ENCODE peak calls at places on chromosomes 11 and 22, in eight cellular contexts. U, M, T, A, S, J, K and N are unnamed samples. For H3K4me1, the result is how much of the 10 kb centered on the place peaks cover.

GRCh38 chr11:47917643-47918369 is 62.6 kb upstream of the PTPRJ start:
- DNase-seq in M (peak), J (peak), K (peak), A (peak), U (peak), S (peak), T (peak), N (peak)

GRCh38 chr11:9606799-9607510 is 33.5 kb downstream of the WEE1 start:
- DNase-seq in J (no peak), T (no peak), M (no peak), S (peak), U (no peak), K (no peak), A (peak), N (peak)

GRCh38 chr22:45914309-45914708 is 62.7 kb downstream of the WNT7B start:
- DNase-seq in S (no peak), J (no peak), K (no peak), U (no peak), M (no peak), A (peak), T (no peak), N (no peak)

GRCh38 chr11:73284106-73284505 is 12.0 kb downstream of the P2RY6 start:
- DNase-seq in J (no peak), A (no peak), S (no peak), M (no peak), T (no peak), U (no peak), K (no peak), N (no peak)

GRCh38 chr22:49207008-49207775 is 620.5 kb downstream of the BRD1 start:
- DNase-seq in M (no peak), A (no peak), K (no peak), U (no peak), J (peak), T (peak), S (peak), N (peak)

GRCh38 chr22:46514592-46515207 is 22.7 kb downstream of the CELSR1 start:
- DNase-seq in T (no peak), A (peak), K (no peak), U (no peak), J (peak), M (peak), S (no peak), N (no peak)

GRCh38 chr22:39176067-39176621 is 23.7 kb upstream of the CBX7 start:
- DNase-seq in A (peak), S (peak), T (peak), U (no peak), K (no peak), M (peak), J (peak), N (peak)

GRCh38 chr22:41517172-41518047 is 26.9 kb downstream of the POLR3H start:
- DNase-seq in S (peak), J (no peak), A (peak), M (peak), K (no peak), T (peak), U (peak), N (peak)

GRCh38 chr11:2804189-2804588 is 81.4 kb downstream of the CDKN1C start:
- DNase-seq in S (peak), J (no peak), M (no peak), K (no peak), U (no peak), A (no peak), T (peak), N (no peak)

GRCh38 chr11:94805994-94806393 is 37.8 kb downstream of the AMOTL1 start:
- DNase-seq in U (no peak), A (no peak), K (no peak), M (no peak), S (no peak), J (peak), T (no peak), N (no peak)

GRCh38 chr22:38572065-38572464 is 2.1 kb upstream of the DMC1 start:
- DNase-seq in J (no peak), U (peak), A (peak), T (peak), M (peak), K (no peak), S (peak), N (no peak)

GRCh38 chr22:41596776-41597634 is 7.4 kb upstream of the PMM1 start:
- DNase-seq in A (peak), M (peak), S (peak), J (peak), K (no peak), U (peak), T (peak), N (no peak)

GRCh38 chr22:42895087-42895486 is 38.0 kb upstream of the ARFGAP3 start:
- DNase-seq in S (no peak), J (no peak), K (no peak), T (no peak), A (no peak), M (no peak), U (no peak), N (no peak)

DNA sequence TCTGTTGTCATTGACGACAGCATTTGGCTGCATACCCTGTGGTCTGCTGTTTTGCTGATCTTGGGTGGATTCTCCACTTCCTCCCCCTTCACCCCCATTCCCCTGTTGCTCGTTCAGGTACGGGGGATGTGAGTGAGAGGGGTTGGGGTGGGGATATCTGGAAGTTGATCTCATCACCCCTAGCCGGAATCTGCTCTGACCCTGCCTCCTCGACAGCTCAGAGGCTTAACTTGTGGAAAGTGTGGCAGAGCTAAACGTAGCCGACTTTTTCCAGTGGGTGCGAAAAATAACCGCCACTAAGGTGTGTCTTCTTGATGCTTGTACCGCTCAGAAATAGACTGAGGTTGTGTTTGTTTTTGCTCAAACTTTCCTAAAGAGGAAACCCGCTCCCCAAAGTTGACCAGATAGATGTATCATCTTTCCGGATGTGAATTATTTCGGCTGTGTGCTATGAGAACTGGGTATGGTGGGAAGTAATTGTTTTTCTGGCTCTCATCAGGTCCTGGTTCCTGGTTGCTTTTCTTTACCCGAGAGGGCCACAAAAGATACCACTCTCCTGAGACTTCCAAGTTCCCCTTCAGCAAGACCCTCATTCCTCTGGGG is 6.6 kb downstream of the ZBTB16 start:
- DNase-seq in J (no peak), K (no peak), T (no peak), S (no peak), A (no peak), M (no peak), U (peak), N (no peak)
- TF ChIP-seq CTCF in J (no peak), K (no peak), T (no peak), S (no peak), A (no peak), M (no peak), U (no peak), N (no peak)

GRCh38 chr11:34263462-34264186 is 94.2 kb downstream of the ABTB2 start:
- DNase-seq in S (peak), T (peak), U (no peak), M (peak), A (peak), J (peak), K (no peak), N (peak)
- H3K4me1 ChIP-seq in S (under half), T (under half), U (under half), M (half or more), A (half or more), J (under half), K (under half), N (under half)

DNA sequence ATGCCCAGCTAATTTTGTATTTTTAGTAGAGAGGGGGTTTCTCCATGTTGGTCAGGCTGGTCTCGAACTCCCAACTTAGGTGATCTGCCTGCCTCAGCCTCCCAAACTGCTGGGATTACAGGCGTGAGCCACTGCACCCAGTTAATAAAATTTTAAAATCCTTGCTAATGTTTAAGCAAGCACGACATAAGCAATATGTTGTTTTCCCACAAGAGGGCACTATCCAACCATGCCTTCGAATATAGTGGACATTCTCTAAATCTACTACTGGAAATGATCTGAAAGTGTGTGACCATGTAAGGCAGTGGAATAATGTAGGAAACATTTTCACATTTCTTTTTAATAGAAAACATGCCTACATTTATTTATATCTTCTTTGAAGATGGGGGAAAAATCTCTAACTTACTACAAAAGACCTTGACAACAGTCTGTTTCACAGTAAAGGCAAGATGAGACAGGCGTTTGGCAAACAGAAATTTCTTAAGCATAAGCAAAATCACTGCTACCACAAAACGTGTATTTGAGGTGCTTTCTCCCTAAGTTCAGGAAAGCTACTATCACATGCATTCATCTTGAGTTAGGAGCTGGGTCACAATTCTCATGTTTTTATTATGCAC is 38.2 kb downstream of the PITPNB start:
- DNase-seq in U (peak), S (no peak), A (peak), T (no peak), K (no peak), J (no peak), M (peak), N (peak)
- H3K4me3 ChIP-seq in U (no peak), S (no peak), A (no peak), T (no peak), K (no peak), J (no peak), M (no peak), N (no peak)

GRCh38 chr22:50733521-50734342 is 4.3 kb upstream of the ACR start:
- DNase-seq in M (no peak), A (no peak), S (peak), K (no peak), U (no peak), J (peak), T (peak), N (no peak)
- TF ChIP-seq CTCF in M (no peak), A (no peak), S (no peak), K (no peak), U (no peak), J (no peak), T (no peak), N (no peak)

DNA sequence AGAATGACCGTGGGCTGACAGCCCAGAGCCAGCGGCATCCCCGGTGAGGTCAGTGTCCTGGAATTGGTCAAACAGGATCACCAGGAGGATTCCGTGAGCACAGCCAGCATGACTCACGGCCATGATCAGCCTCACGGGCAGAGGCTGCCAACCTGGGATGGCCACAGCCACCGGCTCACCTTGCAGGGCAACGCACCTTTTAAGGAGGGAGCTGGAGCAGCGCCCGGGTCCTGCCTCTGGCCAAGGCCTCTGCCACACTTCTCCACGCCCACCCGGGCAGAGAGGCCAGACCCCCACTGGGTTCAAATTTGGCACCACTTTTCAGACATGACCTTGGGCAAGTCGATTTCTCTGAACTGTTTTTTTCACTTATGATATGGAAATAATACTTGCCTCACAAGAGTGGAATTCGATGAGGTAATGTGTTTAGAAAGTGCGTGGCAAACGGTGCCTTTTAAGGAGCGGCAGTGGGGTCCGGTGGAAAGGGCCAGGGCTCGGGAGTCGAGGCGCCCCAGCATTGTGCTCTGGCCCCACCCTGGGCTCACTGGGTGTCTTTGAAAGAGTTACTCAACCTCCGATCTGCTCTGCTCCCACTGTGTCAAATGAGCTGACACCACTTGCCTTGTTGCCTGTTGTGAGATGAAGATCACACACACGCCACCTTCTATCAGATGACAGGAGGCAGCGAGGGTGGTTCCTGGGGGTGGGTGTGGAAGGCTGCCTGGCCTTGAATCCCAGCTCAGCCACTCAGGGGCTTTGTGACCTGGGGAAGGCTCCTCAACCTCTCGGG is 16.0 kb downstream of the TXN2 start:
- DNase-seq in S (peak), M (peak), K (no peak), J (peak), A (peak), T (peak), U (no peak), N (no peak)
- H3K4me1 ChIP-seq in S (under half), M (half or more), K (under half), J (half or more), A (half or more), T (under half), U (under half), N (under half)

DNA sequence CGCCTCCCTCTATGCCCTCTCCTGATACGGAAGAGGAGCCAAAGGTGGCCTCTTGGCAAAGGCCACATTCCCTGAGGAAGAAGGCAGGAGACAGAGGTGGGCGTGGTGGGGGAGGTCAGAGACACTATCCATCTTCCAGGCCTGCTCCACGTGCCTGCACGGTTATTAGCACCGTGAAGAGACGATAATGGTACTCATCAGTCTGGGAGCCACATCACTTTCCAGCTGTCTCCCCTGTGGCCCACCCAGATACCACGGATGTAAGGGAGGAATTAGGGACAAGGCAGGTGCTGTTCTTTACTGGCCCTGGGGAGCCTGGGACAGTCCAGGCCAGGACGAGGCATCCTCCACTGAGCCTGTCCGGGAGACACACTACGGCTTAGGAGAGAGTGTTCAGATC is 354.2 kb downstream of the MN1 start:
- DNase-seq in J (no peak), K (no peak), A (no peak), T (no peak), U (no peak), M (no peak), S (no peak), N (no peak)
- H3K4me3 ChIP-seq in J (no peak), K (no peak), A (no peak), T (no peak), U (no peak), M (no peak), S (no peak), N (no peak)

GRCh38 chr11:611001-611996 is 4.5 kb downstream of the IRF7 start:
- DNase-seq in J (no peak), T (no peak), U (no peak), A (no peak), S (no peak), K (no peak), M (no peak), N (no peak)

GRCh38 chr11:613369-613968 is 2.3 kb downstream of the IRF7 start:
- DNase-seq in S (peak), J (peak), K (peak), T (peak), M (peak), A (peak), U (peak), N (peak)

GRCh38 chr11:614091-614582 is 1.6 kb downstream of the IRF7 start:
- DNase-seq in T (peak), A (no peak), J (no peak), M (no peak), K (no peak), S (no peak), U (no peak), N (no peak)

GRCh38 chr11:612961-613300 is 2.8 kb downstream of the IRF7 start:
- DNase-seq in J (no peak), M (no peak), A (no peak), K (no peak), U (no peak), S (no peak), T (peak), N (no peak)

DNA sequence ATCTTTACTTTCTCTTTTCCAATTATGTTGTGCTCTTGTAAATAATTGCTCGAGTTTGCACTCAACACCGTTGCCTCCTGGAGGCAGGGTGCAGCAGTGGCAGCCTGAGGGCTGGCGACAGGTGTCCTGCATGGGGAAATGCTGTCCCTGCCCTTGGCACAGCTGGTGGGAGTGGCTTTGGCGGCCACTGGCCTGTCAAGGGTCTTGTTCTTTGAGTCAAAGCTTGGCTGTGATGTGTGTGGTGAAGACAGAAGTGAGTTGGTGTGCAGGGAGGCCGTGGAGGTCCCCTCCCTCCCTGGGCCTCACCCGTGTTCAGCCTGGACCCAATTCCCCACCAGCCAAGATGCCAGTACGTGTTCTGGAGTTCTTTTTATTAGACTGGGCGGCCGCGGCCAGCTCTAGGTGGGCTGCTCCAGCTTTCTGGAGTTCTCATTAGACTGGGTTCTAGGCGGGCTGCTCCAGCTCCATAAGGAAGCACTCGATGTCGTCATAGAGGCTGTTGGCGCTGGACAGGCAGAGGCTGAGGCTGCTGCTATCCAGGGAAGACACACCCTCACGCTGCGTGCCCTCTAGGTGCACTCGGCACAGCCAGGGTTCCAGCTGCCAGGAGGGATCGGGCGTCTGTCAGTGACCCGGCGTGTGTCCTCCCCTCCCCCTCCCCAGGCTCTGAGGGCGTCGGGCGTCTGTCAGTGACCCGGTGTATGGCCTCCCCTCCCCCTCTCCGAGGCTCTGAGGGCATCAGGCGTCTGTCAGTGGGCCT is 3.4 kb downstream of the IRF7 start:
- DNase-seq in U (no peak), M (peak), S (peak), T (peak), J (no peak), K (no peak), A (peak), N (peak)
- TF ChIP-seq CTCF in U (no peak), M (no peak), S (no peak), T (no peak), J (no peak), K (no peak), A (no peak), N (no peak)